ENCODE peak calls at places on chromosome 20, in seven cellular contexts. O is prostate gland; B is body of pancreas; Y is CD8-positive, alpha-beta T cell; I is stomach; U is Peyer's patch; P is psoas muscle. D is an unnamed sample.

GRCh38 chr20:50721881-50722281 is 9.5 kb upstream of the PARD6B start:
- DNase-seq in U (peak; percentile 43), Y (no peak), B (no peak), P (peak; percentile 65), O (peak; percentile 33), I (peak; percentile 31), D (no peak)

GRCh38 chr20:47464380-47465101 is 37.1 kb upstream of the NCOA3 start:
- DNase-seq in U (peak; percentile 58), B (peak; percentile 39), O (peak; percentile 94), Y (no peak), P (peak; percentile 60), I (peak; percentile 59), D (no peak)

GRCh38 chr20:4131911-4132310 is 116.6 kb upstream of the RNF24 start:
- DNase-seq in O (no peak), B (no peak), I (no peak), U (no peak), P (no peak), Y (no peak), D (no peak)

GRCh38 chr20:41567615-41568014 is 50.6 kb downstream of the CHD6 start:
- DNase-seq in O (no peak), U (no peak), Y (no peak), B (no peak), P (no peak), I (no peak), D (no peak)

GRCh38 chr20:38125157-38126056 is 39.7 kb downstream of the TGM2 start:
- DNase-seq in Y (no peak), U (peak; percentile 66), B (peak; percentile 89), O (peak; percentile 76), P (no peak), I (peak; percentile 95), D (no peak)

GRCh38 chr20:12970372-12970821 is 38.4 kb upstream of the SPTLC3 start:
- DNase-seq in O (no peak), B (peak; percentile 35), U (no peak), P (no peak), I (no peak), Y (no peak), D (no peak)

GRCh38 chr20:53034899-53035298 is 62.7 kb downstream of the TSHZ2 start:
- DNase-seq in Y (no peak), O (no peak), I (no peak), P (no peak), U (no peak), B (no peak), D (no peak)

GRCh38 chr20:5780233-5781217 is 30.3 kb downstream of the SHLD1 start:
- DNase-seq in Y (no peak), B (peak; percentile 62), O (no peak), I (no peak), U (no peak), P (no peak), D (no peak)

GRCh38 chr20:51584116-51584515 is 41.6 kb upstream of the NFATC2 start:
- DNase-seq in B (no peak), Y (no peak), U (no peak), I (no peak), P (no peak), O (no peak), D (no peak)

GRCh38 chr20:41575412-41575811 is 42.8 kb downstream of the CHD6 start:
- DNase-seq in O (no peak), P (no peak), I (no peak), B (no peak), Y (no peak), U (no peak), D (no peak)

GRCh38 chr20:48635791-48636267 is 192.0 kb downstream of the PREX1 start:
- DNase-seq in O (no peak), P (peak; percentile 43), Y (peak; percentile 64), B (peak; percentile 42), I (no peak), U (no peak), D (peak; percentile 63)

GRCh38 chr20:50876063-50876685 is 55.1 kb downstream of the ADNP start:
- DNase-seq in I (no peak), B (no peak), U (no peak), O (no peak), P (no peak), Y (no peak), D (no peak)

GRCh38 chr20:30919514-30920188 is 337.8 kb upstream of the DEFB115 start:
- DNase-seq in B (no peak), P (no peak), U (no peak), O (no peak), I (no peak), Y (no peak), D (no peak)

GRCh38 chr20:44024820-44025580 is 110.3 kb downstream of the TOX2 start:
- DNase-seq in O (no peak), Y (no peak), B (no peak), U (no peak), I (no peak), P (no peak), D (no peak)

GRCh38 chr20:37226889-37227288 is 34.7 kb downstream of the GHRH start:
- DNase-seq in U (peak; percentile 53), B (peak; percentile 35), P (peak; percentile 25), O (no peak), I (peak; percentile 30), Y (no peak), D (no peak)

GRCh38 chr20:17014217-17014616 is 212.6 kb upstream of the PCSK2 start:
- DNase-seq in U (no peak), P (no peak), B (no peak), O (no peak), I (no peak), Y (no peak), D (no peak)

GRCh38 chr20:11686900-11687543 is 230.7 kb upstream of the BTBD3 start:
- DNase-seq in I (peak; percentile 64), B (peak; percentile 74), O (no peak), Y (no peak), U (no peak), P (peak; percentile 39), D (no peak)

GRCh38 chr20:25018425-25018824 is 25.9 kb upstream of the APMAP start:
- DNase-seq in B (peak; percentile 19), O (no peak), P (no peak), Y (no peak), I (peak; percentile 45), U (peak; percentile 10), D (no peak)

GRCh38 chr20:25020901-25021301 is 28.4 kb upstream of the APMAP start:
- DNase-seq in I (peak; percentile 66), B (peak; percentile 85), O (no peak), U (peak; percentile 43), Y (no peak), P (no peak), D (no peak)

GRCh38 chr20:25020345-25020744 is 27.8 kb upstream of the APMAP start:
- DNase-seq in P (no peak), I (no peak), O (no peak), U (peak; percentile 36), Y (no peak), B (peak; percentile 3), D (no peak)

GRCh38 chr20:25018841-25019240 is 26.3 kb upstream of the APMAP start:
- DNase-seq in Y (no peak), I (peak; percentile 17), B (peak; percentile 50), U (peak; percentile 21), P (no peak), O (no peak), D (no peak)

DNA sequence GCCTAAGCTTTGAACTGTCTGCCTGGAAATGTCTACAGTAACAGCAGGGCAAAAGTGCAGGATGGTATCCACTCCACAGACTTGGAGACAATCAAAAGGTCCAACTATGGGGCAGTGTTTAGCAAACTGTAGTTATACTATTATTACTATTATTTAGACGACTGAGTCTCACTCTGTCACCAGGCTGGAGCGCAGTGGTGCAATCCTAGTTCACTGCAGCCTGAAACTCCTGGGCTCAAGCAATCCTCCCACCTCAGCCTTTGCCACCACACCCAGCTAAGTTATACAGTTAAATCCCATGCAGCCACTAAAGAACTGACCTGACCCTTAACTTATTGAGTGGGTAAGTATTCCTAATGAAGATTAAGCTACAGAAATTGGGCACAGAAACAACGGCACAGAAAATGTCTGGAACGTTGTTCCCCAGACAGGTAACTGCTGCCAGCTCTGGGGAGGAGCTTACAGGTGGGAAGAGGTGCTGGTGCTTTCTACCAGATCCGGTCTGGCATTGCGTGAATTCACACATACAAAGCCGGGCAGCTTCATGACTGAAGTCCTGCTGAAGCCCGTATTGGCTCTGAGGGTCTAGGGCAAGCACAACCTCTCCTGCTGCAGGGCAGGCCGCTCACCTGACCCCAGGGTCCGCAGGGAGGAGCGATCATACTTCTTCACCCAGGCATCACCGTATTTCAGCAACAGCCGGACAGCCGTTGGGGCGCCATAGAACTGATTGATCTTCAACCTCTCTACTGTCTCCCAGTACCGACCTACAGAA is 27.0 kb upstream of the APMAP start:
- DNase-seq in B (peak; percentile 75), U (peak; percentile 24), P (no peak), Y (no peak), I (peak; percentile 74), O (peak; percentile 53), D (no peak)
- H3K36me3 ChIP-seq in B (no peaks in the 10 kb centered on the region), U (no peaks in the 10 kb centered on the region), P (no peaks in the 10 kb centered on the region), Y (peaks cover 33% of the 10 kb centered on the region), I (peaks cover 79% of the 10 kb centered on the region), O (no peaks in the 10 kb centered on the region), D (peaks cover 17% of the 10 kb centered on the region)

DNA sequence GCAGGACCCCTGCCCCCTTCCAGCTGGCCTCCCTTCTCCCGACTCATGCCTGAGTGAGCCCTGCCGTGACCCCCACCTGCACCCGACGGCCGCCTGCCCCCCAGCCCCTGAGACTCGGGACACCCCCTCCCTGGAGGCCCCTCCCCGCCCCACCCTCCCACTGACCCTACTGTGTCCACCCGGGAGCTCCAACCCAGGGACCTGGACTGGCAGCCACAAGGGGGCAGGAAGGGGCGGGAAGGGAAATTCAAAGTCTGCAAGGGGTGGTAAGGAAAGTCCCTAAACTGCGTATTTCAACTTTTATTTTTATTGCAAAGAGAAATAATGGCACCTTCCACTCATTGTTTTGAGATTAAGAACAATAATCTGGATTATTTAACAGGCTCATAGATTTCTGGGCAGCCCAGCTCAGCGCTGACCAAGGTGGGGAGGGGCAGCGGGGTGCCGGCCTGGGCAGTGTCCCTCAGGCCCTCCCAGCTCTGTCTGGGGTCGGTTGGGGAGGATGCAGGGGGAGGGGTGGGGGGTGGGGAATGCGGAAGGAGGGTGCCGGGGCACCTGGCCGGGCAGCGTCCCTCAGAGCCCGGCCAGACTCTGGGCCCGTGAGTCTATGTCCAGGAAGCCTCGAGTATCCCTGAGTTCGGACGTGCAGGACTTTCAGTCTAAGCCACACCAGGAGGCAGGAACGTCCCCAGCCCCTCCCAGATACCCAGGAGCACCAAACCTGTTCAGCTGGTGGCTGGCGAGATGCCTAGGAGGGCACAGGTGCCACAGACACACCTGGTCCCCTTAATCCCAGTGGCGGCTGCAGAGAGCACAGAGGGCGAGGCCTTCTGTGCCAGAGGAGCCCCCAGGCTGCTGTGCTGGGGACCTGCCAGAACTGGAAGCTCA is 1.3 kb upstream of the PTK6 start:
- DNase-seq in I (peak; percentile 96), Y (peak; percentile 35), O (peak; percentile 92), B (peak; percentile 98), U (peak; percentile 85), P (no peak), D (no peak)
- TF ChIP-seq CTCF in I (no peak), Y (peak; percentile 37), O (no peak), B (peak; percentile 18), U (peak; percentile 23), P (no peak), D (no peak)

GRCh38 chr20:57165427-57166004 is 100.9 kb downstream of the BMP7 start:
- DNase-seq in B (no peak), U (no peak), P (no peak), O (no peak), Y (no peak), I (no peak), D (no peak)
- H3K4me3 ChIP-seq in B (no peak overlapping the region), U (no peak overlapping the region), P (no peak overlapping the region), O (no peak overlapping the region), Y (no peak overlapping the region), I (no peak overlapping the region), D (no peak overlapping the region)

DNA sequence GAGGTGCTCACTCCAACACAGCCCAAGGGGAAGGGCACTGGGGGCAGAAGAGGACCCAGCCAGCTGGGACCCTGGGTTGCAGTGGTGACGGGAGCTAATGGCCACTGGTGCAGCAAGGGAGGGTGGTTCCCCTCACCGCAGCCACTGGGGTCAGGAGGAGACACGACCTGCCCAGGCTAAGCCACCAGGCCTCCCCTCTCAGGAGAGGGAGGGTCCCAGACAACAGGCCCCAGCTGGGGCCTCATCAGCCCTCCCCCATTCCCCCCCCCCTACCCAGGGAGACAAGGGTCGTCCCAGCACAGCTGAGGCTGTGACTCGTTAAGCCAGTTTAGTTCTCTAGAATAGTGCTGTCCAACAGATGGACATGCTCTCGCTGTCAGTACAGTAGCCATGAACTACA is 17.3 kb upstream of the MATN4 start:
- DNase-seq in B (no peak), I (no peak), Y (no peak), P (no peak), O (no peak), U (no peak), D (no peak)
- H3K36me3 ChIP-seq in B (peaks cover 26% of the 10 kb centered on the region), I (peaks cover 58% of the 10 kb centered on the region), Y (no peaks in the 10 kb centered on the region), P (peaks cover 20% of the 10 kb centered on the region), O (no peaks in the 10 kb centered on the region), U (peaks cover 3% of the 10 kb centered on the region), D (no peaks in the 10 kb centered on the region)